ENCODE peak calls at places on chromosomes 3 and 15, in ten cellular contexts. R is endothelial cell; T is OCI-M1; G is tibial nerve; V is NCI-H1436 treated with DMSO at 0.1 percent for 48 hours; B is amygdala; S is activated T-cell treated with anti-CD3 and anti-CD28 coated beads, Interleukin-2, amount 50 U/mL, for 4 hours; D is T-helper 2 cell; F is substantia nigra; H is activated CD4-positive, alpha-beta T cell treated with anti-CD3 and anti-CD28 coated beads, Interleukin-2, amount 50 U/mL, for 4 hours. L is an unnamed sample.

GRCh38 chr3:174242311-174243041 is 616.7 kb upstream of the NAALADL2 start:
- DNase-seq in R (no peak), T (no peak), G (no peak), V (no peak), B (no peak), S (no peak), D (no peak), F (no peak), H (no peak), L (no peak)

GRCh38 chr3:191330309-191330712 is at the start of gene UTS2B:
- DNase-seq in R (no peak), T (no peak), G (no peak), V (no peak), B (no peak), S (no peak), D (no peak), F (no peak), H (no peak), L (no peak)

GRCh38 chr3:100263583-100263982 is 2.8 kb downstream of the TBC1D23 start:
- DNase-seq in R (no peak), T (peak), G (no peak), V (no peak), B (no peak), S (no peak), D (no peak), F (no peak), H (no peak), L (no peak)

GRCh38 chr3:39378957-39379777 is 4.0 kb upstream of the SLC25A38 start:
- DNase-seq in R (no peak), T (no peak), G (no peak), V (no peak), B (no peak), S (no peak), D (no peak), F (no peak), H (no peak), L (no peak)

GRCh38 chr3:152183473-152183872 is 85.3 kb upstream of the MBNL1 start:
- DNase-seq in R (peak), T (peak), G (peak), V (no peak), B (no peak), S (peak), D (no peak), F (no peak), H (peak), L (no peak)

GRCh38 chr3:43691120-43692002 is 623 bp downstream of the ABHD5 start:
- DNase-seq in R (peak), T (peak), G (peak), V (no peak), B (peak), S (peak), D (peak), F (no peak), H (peak), L (no peak)

GRCh38 chr3:191316876-191317603 is 12.2 kb upstream of the CCDC50 start:
- DNase-seq in R (no peak), T (no peak), G (no peak), V (no peak), B (no peak), S (no peak), D (no peak), F (no peak), H (no peak), L (no peak)

GRCh38 chr15:51097553-51098330 is 3.0 kb upstream of the TNFAIP8L3 start:
- DNase-seq in R (no peak), T (peak), G (no peak), V (no peak), B (no peak), S (no peak), D (no peak), F (no peak), H (no peak), L (no peak)

GRCh38 chr3:149585401-149585726 is 72.5 kb downstream of the WWTR1 start:
- DNase-seq in R (no peak), T (no peak), G (no peak), V (no peak), B (no peak), S (no peak), D (no peak), F (no peak), H (no peak), L (no peak)

GRCh38 chr3:187737401-187738088 is 7.7 kb downstream of the BCL6 start:
- DNase-seq in R (peak), T (peak), G (peak), V (no peak), B (no peak), S (peak), D (no peak), F (no peak), H (peak), L (no peak)

GRCh38 chr15:29090617-29091466 is 178.8 kb downstream of the NSMCE3 start:
- DNase-seq in R (peak), T (peak), G (no peak), V (no peak), B (no peak), S (peak), D (no peak), F (no peak), H (peak), L (no peak)

GRCh38 chr15:100007609-100008008 is 274.4 kb upstream of the LYSMD4 start:
- DNase-seq in R (no peak), T (no peak), G (no peak), V (no peak), B (no peak), S (no peak), D (no peak), F (no peak), H (no peak), L (no peak)

GRCh38 chr15:90315276-90315982 is 36.7 kb upstream of the ZNF774 start:
- DNase-seq in R (no peak), T (no peak), G (peak), V (no peak), B (no peak), S (no peak), D (no peak), F (peak), H (no peak), L (no peak)

GRCh38 chr3:43236008-43236407 is 50.3 kb upstream of the SNRK start:
- DNase-seq in R (no peak), T (no peak), G (no peak), V (no peak), B (no peak), S (no peak), D (no peak), F (no peak), H (no peak), L (no peak)

GRCh38 chr3:102530443-102531195 is 95.8 kb downstream of the ZPLD1 start:
- DNase-seq in R (no peak), T (no peak), G (no peak), V (no peak), B (no peak), S (no peak), D (no peak), F (no peak), H (no peak), L (no peak)

GRCh38 chr3:13522236-13522635 is 26.7 kb upstream of the FBLN2 start:
- DNase-seq in R (no peak), T (no peak), G (no peak), V (no peak), B (no peak), S (no peak), D (no peak), F (no peak), H (no peak), L (no peak)

GRCh38 chr15:39582286-39582976 is 1.6 kb downstream of the THBS1 start:
- DNase-seq in R (no peak), T (no peak), G (no peak), V (no peak), B (no peak), S (no peak), D (no peak), F (no peak), H (no peak), L (no peak)

GRCh38 chr3:167120828-167121227 is 259.3 kb downstream of the ZBBX start:
- DNase-seq in R (no peak), T (peak), G (no peak), V (no peak), B (no peak), S (no peak), D (no peak), F (no peak), H (no peak), L (no peak)

GRCh38 chr15:28983432-28984311 is 97.9 kb downstream of the APBA2 start:
- DNase-seq in R (no peak), T (no peak), G (no peak), V (no peak), B (no peak), S (no peak), D (no peak), F (no peak), H (no peak), L (no peak)

GRCh38 chr15:39594764-39595620 is 14.1 kb downstream of the THBS1 start:
- DNase-seq in R (no peak), T (no peak), G (no peak), V (no peak), B (no peak), S (no peak), D (no peak), F (no peak), H (no peak), L (no peak)

GRCh38 chr3:106759686-106760085 is 617.6 kb upstream of the CCDC54 start:
- DNase-seq in R (no peak), T (no peak), G (no peak), V (no peak), B (no peak), S (no peak), D (no peak), F (no peak), H (no peak), L (no peak)

GRCh38 chr3:189820365-189820720 is 189.2 kb downstream of the TP63 start:
- DNase-seq in R (no peak), T (peak), G (no peak), V (no peak), B (no peak), S (no peak), D (no peak), F (no peak), H (no peak), L (no peak)

GRCh38 chr3:141366285-141367037 is 1.8 kb upstream of the ZBTB38 start:
- DNase-seq in R (no peak), T (peak), G (peak), V (no peak), B (no peak), S (no peak), D (no peak), F (no peak), H (no peak), L (no peak)

GRCh38 chr3:193987186-193987585 is 148.8 kb upstream of the HES1 start:
- DNase-seq in R (no peak), T (no peak), G (no peak), V (no peak), B (no peak), S (no peak), D (no peak), F (no peak), H (no peak), L (no peak)

GRCh38 chr15:79372428-79372827 is 59.7 kb upstream of the MINAR1 start:
- DNase-seq in R (no peak), T (peak), G (no peak), V (no peak), B (no peak), S (no peak), D (no peak), F (no peak), H (no peak), L (no peak)

GRCh38 chr3:34019158-34019557 is 220.7 kb downstream of the PDCD6IP start:
- DNase-seq in R (no peak), T (no peak), G (no peak), V (no peak), B (no peak), S (no peak), D (no peak), F (no peak), H (no peak), L (no peak)

GRCh38 chr3:39065197-39065596 is 13.4 kb downstream of the WDR48 start:
- DNase-seq in R (peak), T (peak), G (no peak), V (no peak), B (no peak), S (no peak), D (no peak), F (no peak), H (no peak), L (no peak)

GRCh38 chr3:66442254-66443249 is 58.3 kb downstream of the LRIG1 start:
- DNase-seq in R (peak), T (peak), G (peak), V (no peak), B (peak), S (no peak), D (no peak), F (peak), H (no peak), L (no peak)

GRCh38 chr15:63559753-63560152 is 37.4 kb upstream of the FBXL22 start:
- DNase-seq in R (no peak), T (no peak), G (no peak), V (no peak), B (no peak), S (no peak), D (no peak), F (no peak), H (no peak), L (no peak)

GRCh38 chr3:150528359-150528797 is 17.9 kb downstream of the SERP1 start:
- DNase-seq in R (no peak), T (peak), G (no peak), V (no peak), B (no peak), S (no peak), D (no peak), F (no peak), H (no peak), L (no peak)

GRCh38 chr15:94029495-94029894 is 201.9 kb upstream of the MCTP2 start:
- DNase-seq in R (no peak), T (no peak), G (no peak), V (no peak), B (no peak), S (no peak), D (no peak), F (no peak), H (no peak), L (no peak)

GRCh38 chr3:107271787-107272387 is 105.4 kb upstream of the CCDC54 start:
- DNase-seq in R (no peak), T (peak), G (no peak), V (peak), B (no peak), S (no peak), D (no peak), F (no peak), H (no peak), L (no peak)

GRCh38 chr3:190041333-190042041 is 79.2 kb downstream of the P3H2 start:
- DNase-seq in R (no peak), T (no peak), G (no peak), V (no peak), B (no peak), S (no peak), D (no peak), F (no peak), H (no peak), L (no peak)

L was measured in NCI-H187 treated with DMSO at 0.1 percent for 48 hours.